ENCODE peak calls at places on chromosomes 7 and 10, in seven cellular contexts. H is CD8-positive, alpha-beta memory T cell; E is AG04450; Q is retina; C is RPMI8226; Z is right lobe of liver; N is effector memory CD8-positive, alpha-beta T cell. I is an unnamed sample.

GRCh38 chr7:90222811-90223725 is 11.5 kb downstream of the STEAP2 start:
- DNase-seq in E (peak), C (no peak), N (no peak), Z (no peak), H (no peak), Q (no peak), I (peak)

GRCh38 chr7:55031075-55031474 is 12.3 kb downstream of the EGFR start:
- DNase-seq in Z (peak), C (no peak), H (no peak), Q (no peak), N (no peak), E (no peak), I (no peak)

GRCh38 chr7:117274951-117275350 is 47.9 kb downstream of the WNT2 start:
- DNase-seq in Q (no peak), E (no peak), C (no peak), Z (no peak), H (no peak), N (no peak), I (no peak)

GRCh38 chr7:34078864-34079263 is 173.5 kb downstream of the BMPER start:
- DNase-seq in E (no peak), Z (no peak), C (no peak), H (no peak), N (no peak), Q (no peak), I (no peak)

GRCh38 chr7:157464111-157464970 is 127.5 kb downstream of the DNAJB6 start:
- DNase-seq in N (no peak), H (no peak), Q (peak), E (no peak), C (no peak), Z (peak), I (no peak)

GRCh38 chr10:93461807-93462178 is 20.3 kb downstream of the MYOF start:
- DNase-seq in H (no peak), E (no peak), Q (no peak), C (peak), N (no peak), Z (no peak), I (no peak)

GRCh38 chr7:5629941-5630340 is 151.5 kb downstream of the RNF216 start:
- DNase-seq in E (no peak), Z (no peak), H (peak), C (no peak), Q (no peak), N (no peak), I (no peak)

GRCh38 chr7:47635091-47636090 is 53.5 kb upstream of the TNS3 start:
- DNase-seq in Q (peak), C (peak), N (no peak), H (no peak), Z (peak), E (no peak), I (no peak)

GRCh38 chr10:110821508-110821907 is 50.2 kb upstream of the PDCD4 start:
- DNase-seq in H (no peak), Q (no peak), N (no peak), E (no peak), C (no peak), Z (no peak), I (no peak)

GRCh38 chr10:121860810-121861209 is 67.0 kb downstream of the ATE1 start:
- DNase-seq in E (no peak), C (no peak), H (no peak), Q (peak), Z (no peak), N (no peak), I (no peak)

GRCh38 chr10:98163941-98164340 is 29.5 kb downstream of the R3HCC1L start:
- DNase-seq in Q (no peak), E (no peak), C (no peak), Z (no peak), H (no peak), N (no peak), I (no peak)

GRCh38 chr7:115749924-115750323 is 280.6 kb downstream of the TFEC start:
- DNase-seq in Z (no peak), Q (no peak), C (peak), E (no peak), H (no peak), N (no peak), I (no peak)

GRCh38 chr10:30813872-30814471 is 184.4 kb upstream of the LYZL2 start:
- DNase-seq in Q (no peak), H (no peak), Z (no peak), E (no peak), C (peak), N (no peak), I (no peak)

GRCh38 chr7:101861223-101861775 is 43.9 kb downstream of the CUX1 start:
- DNase-seq in C (no peak), H (no peak), E (no peak), Z (no peak), N (no peak), Q (no peak), I (no peak)

GRCh38 chr7:151083071-151083823 is at the start of gene TMUB1:
- DNase-seq in Q (peak), Z (peak), C (peak), E (no peak), H (peak), N (peak), I (peak)

GRCh38 chr7:26376208-26376917 is 84.7 kb downstream of the SNX10 start:
- DNase-seq in N (peak), E (no peak), Z (peak), C (no peak), H (peak), Q (peak), I (peak)

GRCh38 chr7:22565315-22565811 is 65.4 kb upstream of the STEAP1B start:
- DNase-seq in N (no peak), E (no peak), Q (no peak), H (no peak), Z (no peak), C (peak), I (no peak)

GRCh38 chr7:20407585-20408466 is 77.1 kb downstream of the ITGB8 start:
- DNase-seq in Q (peak), Z (no peak), N (no peak), C (no peak), H (no peak), E (no peak), I (no peak)

GRCh38 chr10:78472542-78472890 is 438.9 kb downstream of the RPS24 start:
- DNase-seq in E (no peak), N (no peak), Q (peak), H (no peak), C (no peak), Z (no peak), I (peak)

GRCh38 chr10:58651040-58651439 is 138.4 kb downstream of the BICC1 start:
- DNase-seq in E (no peak), N (no peak), Q (no peak), H (no peak), Z (no peak), C (peak), I (no peak)

GRCh38 chr7:44109991-44110390 is 5.8 kb downstream of the AEBP1 start:
- DNase-seq in C (no peak), E (no peak), Q (no peak), Z (no peak), H (no peak), N (no peak), I (no peak)

GRCh38 chr7:92631067-92631829 is 41.1 kb upstream of the FAM133B start:
- DNase-seq in H (no peak), E (no peak), Z (no peak), C (no peak), N (no peak), Q (no peak), I (no peak)

GRCh38 chr7:107318523-107319160 is 149.8 kb downstream of the HBP1 start:
- DNase-seq in Z (no peak), H (no peak), C (no peak), Q (no peak), N (no peak), E (no peak), I (no peak)

GRCh38 chr10:63547628-63548356 is 26.6 kb downstream of the REEP3 start:
- DNase-seq in E (no peak), N (no peak), Z (no peak), Q (peak), C (no peak), H (no peak), I (no peak)

GRCh38 chr7:151821806-151822540 is 54.9 kb downstream of the PRKAG2 start:
- DNase-seq in Q (no peak), E (no peak), Z (no peak), N (no peak), H (no peak), C (no peak), I (no peak)

GRCh38 chr10:4355346-4355745 is 470.7 kb upstream of the AKR1E2 start:
- DNase-seq in Z (no peak), H (no peak), E (no peak), N (no peak), C (no peak), Q (no peak), I (no peak)

GRCh38 chr10:122373713-122374112 is 795 bp upstream of the PLEKHA1 start:
- DNase-seq in Z (no peak), N (no peak), C (no peak), Q (no peak), E (no peak), H (no peak), I (no peak)

GRCh38 chr7:47579458-47579857 is 2.5 kb downstream of the TNS3 start:
- DNase-seq in N (no peak), Z (no peak), H (no peak), Q (no peak), E (no peak), C (no peak), I (no peak)

GRCh38 chr10:99443483-99443882 is 13.1 kb upstream of the GOT1 start:
- DNase-seq in Q (no peak), H (no peak), N (no peak), E (no peak), Z (no peak), C (no peak), I (no peak)

GRCh38 chr10:44807451-44807850 is 103.7 kb upstream of the TMEM72 start:
- DNase-seq in C (no peak), H (no peak), N (no peak), Q (no peak), E (no peak), Z (no peak), I (no peak)

GRCh38 chr10:51685768-51686167 is 13.6 kb downstream of the CSTF2T start:
- DNase-seq in N (no peak), C (no peak), E (no peak), H (no peak), Z (no peak), Q (no peak), I (no peak)

GRCh38 chr10:14879055-14879800 is 562 bp downstream of the SUV39H2 start:
- DNase-seq in C (peak), E (no peak), H (peak), N (peak), Z (no peak), Q (no peak), I (no peak)

GRCh38 chr10:69696073-69696731 is 66.2 kb downstream of the FAM241B start:
- DNase-seq in C (peak), Z (no peak), N (no peak), Q (no peak), E (peak), H (no peak), I (no peak)

GRCh38 chr7:65980478-65981250 is 1.3 kb downstream of the GUSB start:
- DNase-seq in H (peak), Z (peak), E (no peak), C (peak), Q (peak), N (peak), I (peak)

GRCh38 chr7:156474241-156474743 is 166.3 kb upstream of the RNF32 start:
- DNase-seq in E (peak), C (no peak), Z (no peak), H (no peak), Q (no peak), N (no peak), I (no peak)

GRCh38 chr7:129535896-129536295 is 33.6 kb downstream of the SMKR1 start:
- DNase-seq in E (no peak), C (no peak), Z (no peak), N (peak), Q (no peak), H (peak), I (no peak)

GRCh38 chr7:107118109-107118900 is 50.5 kb upstream of the HBP1 start:
- DNase-seq in Z (no peak), Q (no peak), E (no peak), N (no peak), C (no peak), H (no peak), I (no peak)

GRCh38 chr7:106844286-106844997 is 20.6 kb upstream of the PIK3CG start:
- DNase-seq in Q (no peak), E (no peak), N (no peak), Z (no peak), H (no peak), C (no peak), I (no peak)

GRCh38 chr7:56023500-56023899 is 27.7 kb downstream of the PSPH start:
- DNase-seq in Z (no peak), C (no peak), H (no peak), N (no peak), Q (no peak), E (no peak), I (no peak)

GRCh38 chr7:113394856-113395255 is 276.5 kb upstream of the SMIM30 start:
- DNase-seq in H (no peak), Z (no peak), N (no peak), C (no peak), Q (no peak), E (no peak), I (no peak)